ENCODE peak calls at places on chromosomes 13 and 19, in seven cellular contexts. X, N, F, Q, R, T and L are unnamed samples.

GRCh38 chr13:97028441-97029299 is 34.4 kb upstream of the OXGR1 start:
- DNase-seq in X (peak; percentile 37), N (no peak), F (no peak), Q (peak; percentile 45), R (peak; percentile 41), T (peak; percentile 48), L (peak; percentile 43)

GRCh38 chr13:102773441-102774209 is at the start of gene TEX30:
- DNase-seq in X (peak; percentile 85), N (peak; percentile 89), F (peak; percentile 73), Q (peak; percentile 91), R (peak; percentile 88), T (peak; percentile 80), L (peak; percentile 90)

GRCh38 chr19:42528354-42529247 is at the start of gene CEACAM1:
- DNase-seq in X (no peak), N (no peak), F (peak; percentile 28), Q (no peak), R (peak; percentile 40), T (peak; percentile 51), L (peak; percentile 85)

GRCh38 chr19:30696514-30696913 is 324.3 kb downstream of the ZNF536 start:
- DNase-seq in X (peak; percentile 87), N (peak; percentile 50), F (no peak), Q (peak; percentile 75), R (no peak), T (no peak), L (no peak)

GRCh38 chr19:47494729-47495128 is 10.7 kb upstream of the KPTN start:
- DNase-seq in X (no peak), N (no peak), F (no peak), Q (no peak), R (no peak), T (no peak), L (peak; percentile 64)

GRCh38 chr19:5141278-5141925 is 172.5 kb downstream of the KDM4B start:
- DNase-seq in X (no peak), N (no peak), F (no peak), Q (no peak), R (no peak), T (no peak), L (peak; percentile 43)

GRCh38 chr13:109155301-109155761 is 525.9 kb downstream of the MYO16 start:
- DNase-seq in X (no peak), N (no peak), F (no peak), Q (no peak), R (no peak), T (peak; percentile 62), L (no peak)

GRCh38 chr19:43380771-43381386 is 27.4 kb downstream of the CD177 start:
- DNase-seq in X (no peak), N (no peak), F (no peak), Q (no peak), R (no peak), T (no peak), L (no peak)

GRCh38 chr13:28684257-28684656 is 25.3 kb downstream of the POMP start:
- DNase-seq in X (peak; percentile 97), N (no peak), F (no peak), Q (peak; percentile 77), R (no peak), T (no peak), L (peak; percentile 48)

GRCh38 chr19:43664008-43664407 is 6.0 kb downstream of the PLAUR start:
- DNase-seq in X (no peak), N (no peak), F (no peak), Q (no peak), R (peak; percentile 35), T (no peak), L (peak; percentile 40)

GRCh38 chr19:54462713-54463530 is 656 bp downstream of the LENG9 start:
- DNase-seq in X (peak; percentile 81), N (peak; percentile 90), F (peak; percentile 43), Q (peak; percentile 81), R (peak; percentile 67), T (peak; percentile 71), L (peak; percentile 85)

GRCh38 chr19:1602091-1602707 is 3.1 kb downstream of the UQCR11 start:
- DNase-seq in X (no peak), N (no peak), F (no peak), Q (no peak), R (no peak), T (no peak), L (no peak)

GRCh38 chr13:40217675-40218074 is 448.8 kb downstream of the FOXO1 start:
- DNase-seq in X (no peak), N (no peak), F (no peak), Q (no peak), R (no peak), T (no peak), L (no peak)

GRCh38 chr19:31132753-31133110 is 216.5 kb downstream of the TSHZ3 start:
- DNase-seq in X (no peak), N (no peak), F (no peak), Q (no peak), R (no peak), T (no peak), L (no peak)

GRCh38 chr13:110425444-110425780 is 118.3 kb downstream of the COL4A2 start:
- DNase-seq in X (no peak), N (no peak), F (no peak), Q (no peak), R (no peak), T (no peak), L (no peak)

DNA sequence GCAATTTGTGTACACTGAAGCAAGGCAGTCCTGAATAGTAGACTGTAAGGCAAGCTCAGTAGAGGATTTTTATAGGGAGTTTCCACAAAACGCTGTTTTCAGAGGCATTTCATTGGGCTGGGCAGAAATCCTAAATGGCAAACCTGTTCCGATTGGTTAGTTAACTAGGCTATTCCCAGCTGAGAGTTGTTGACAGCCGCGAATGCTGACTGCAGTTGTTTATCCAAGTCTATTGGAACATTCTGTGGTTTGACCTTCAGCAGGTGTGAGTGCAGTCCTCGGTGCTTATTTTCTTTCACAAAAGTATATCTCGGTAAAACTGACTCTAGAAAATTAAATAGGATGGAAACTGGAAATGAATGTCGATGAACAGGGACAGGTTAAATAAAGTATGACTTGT is 45.4 kb downstream of the TPT1 start:
- DNase-seq in X (no peak), N (no peak), F (no peak), Q (no peak), R (no peak), T (no peak), L (no peak)
- H3K9me3 ChIP-seq in X (no peaks in the 10 kb centered on the region), N (no peaks in the 10 kb centered on the region), F (no peaks in the 10 kb centered on the region), Q (no peaks in the 10 kb centered on the region), R (no peaks in the 10 kb centered on the region), T (no peaks in the 10 kb centered on the region), L (no peaks in the 10 kb centered on the region)

GRCh38 chr19:40523322-40524047 is 53.2 kb upstream of the SHKBP1 start:
- DNase-seq in X (peak; percentile 90), N (no peak), F (no peak), Q (peak; percentile 83), R (peak; percentile 31), T (peak; percentile 68), L (peak; percentile 71)

GRCh38 chr19:40519352-40520322 is 52.8 kb downstream of the SPTBN4 start:
- DNase-seq in X (peak; percentile 73), N (no peak), F (no peak), Q (peak; percentile 74), R (no peak), T (no peak), L (peak; percentile 42)

GRCh38 chr19:40524655-40525054 is 52.0 kb upstream of the SHKBP1 start:
- DNase-seq in X (no peak), N (no peak), F (no peak), Q (no peak), R (no peak), T (no peak), L (no peak)

GRCh38 chr19:40524133-40524549 is 52.5 kb upstream of the SHKBP1 start:
- DNase-seq in X (no peak), N (no peak), F (no peak), Q (no peak), R (no peak), T (no peak), L (no peak)

GRCh38 chr19:40521276-40521675 is 54.5 kb downstream of the SPTBN4 start:
- DNase-seq in X (no peak), N (no peak), F (no peak), Q (no peak), R (no peak), T (no peak), L (no peak)
- TF ChIP-seq CTCF in X (peak; percentile 24), N (no peak), F (no peak), Q (peak; percentile 15), R (no peak), T (no peak), L (no peak)

DNA sequence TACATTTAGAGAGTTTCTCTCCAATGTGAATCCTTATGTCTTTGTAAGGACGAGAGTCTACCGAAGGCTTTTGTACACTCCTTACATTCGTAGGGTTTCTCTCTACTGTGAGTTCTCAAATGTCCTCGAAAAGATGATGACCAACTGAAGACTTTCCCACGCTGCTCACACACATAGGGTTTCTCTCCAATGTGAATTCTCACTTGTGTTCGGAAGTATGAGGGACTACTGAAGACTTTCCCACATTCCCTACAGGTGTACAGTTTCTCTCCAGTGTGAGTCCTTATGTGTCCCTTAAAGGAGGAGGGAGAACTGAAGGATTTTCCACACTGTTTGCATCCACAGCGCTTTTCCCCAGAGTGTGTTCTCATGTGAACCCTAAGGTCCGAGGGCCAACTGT is 4.0 kb upstream of the ZNF57 start:
- DNase-seq in X (no peak), N (no peak), F (no peak), Q (no peak), R (no peak), T (no peak), L (no peak)
- H3K9me3 ChIP-seq in X (no peaks in the 10 kb centered on the region), N (peaks cover 5% of the 10 kb centered on the region), F (peaks cover 8% of the 10 kb centered on the region), Q (no peaks in the 10 kb centered on the region), R (peaks cover 7% of the 10 kb centered on the region), T (peaks cover 3% of the 10 kb centered on the region), L (peaks cover 7% of the 10 kb centered on the region)

GRCh38 chr13:105139380-105140285 is 1395.8 kb downstream of the EFNB2 start:
- DNase-seq in X (peak; percentile 43), N (peak; percentile 56), F (peak; percentile 43), Q (no peak), R (peak; percentile 53), T (peak; percentile 40), L (peak; percentile 43)
- TF ChIP-seq CTCF in X (peak; percentile 36), N (no peak), F (peak; percentile 42), Q (no peak), R (no peak), T (no peak), L (no peak)

GRCh38 chr19:12187625-12188024 is 24.7 kb downstream of the ZNF136 start:
- DNase-seq in X (no peak), N (no peak), F (no peak), Q (no peak), R (no peak), T (no peak), L (no peak)
- H3K9me3 ChIP-seq in X (peaks cover 54% of the 10 kb centered on the region), N (peaks cover 53% of the 10 kb centered on the region), F (peaks cover 90% of the 10 kb centered on the region), Q (peaks cover 46% of the 10 kb centered on the region), R (peaks cover 59% of the 10 kb centered on the region), T (peaks cover 37% of the 10 kb centered on the region), L (peaks cover 91% of the 10 kb centered on the region)

GRCh38 chr13:52938065-52938464 is 89.6 kb upstream of the PCDH8 start:
- DNase-seq in X (no peak), N (no peak), F (no peak), Q (no peak), R (no peak), T (no peak), L (no peak)
- TF ChIP-seq CTCF in X (no peak), N (no peak), F (no peak), Q (no peak), R (no peak), T (no peak), L (no peak)